ENCODE peak calls at places on chromosomes 2 and 18, in five cellular contexts. L is ovary, M is spleen, Z is A549, R is tibial nerve. U is an unnamed sample.
A peak's percentile ranks its signal among the peaks of the same experiment; 100 is the strongest.

GRCh38 chr2:202069189-202070050 is 3.6 kb upstream of the KIAA2012 start:
- DNase-seq in L (no peak), M (no peak), Z (no peak), R (no peak), U (no peak)

GRCh38 chr2:106825161-106825560 is 60.8 kb downstream of the ST6GAL2 start:
- DNase-seq in L (no peak), M (no peak), Z (peak; percentile 17), R (no peak), U (no peak)

GRCh38 chr2:149729575-149729974 is 142.0 kb upstream of the MMADHC start:
- DNase-seq in L (no peak), M (no peak), Z (no peak), R (no peak), U (no peak)

GRCh38 chr2:47227532-47228166 is 72.5 kb upstream of the STPG4 start:
- DNase-seq in L (no peak), M (no peak), Z (no peak), R (no peak), U (peak; percentile 34)

GRCh38 chr2:239249781-239250180 is 151.0 kb downstream of the HDAC4 start:
- DNase-seq in L (peak; percentile 71), M (peak; percentile 87), Z (no peak), R (no peak), U (peak; percentile 47)

GRCh38 chr18:21242141-21243040 is at the start of gene GREB1L:
- DNase-seq in L (peak; percentile 79), M (no peak), Z (peak; percentile 55), R (no peak), U (peak; percentile 53)

GRCh38 chr2:241519669-241520068 is 11.3 kb upstream of the STK25 start:
- DNase-seq in L (no peak), M (no peak), Z (no peak), R (no peak), U (no peak)

GRCh38 chr2:64698668-64699444 is 45.1 kb upstream of the SERTAD2 start:
- DNase-seq in L (no peak), M (no peak), Z (peak; percentile 70), R (no peak), U (no peak)

GRCh38 chr2:207935121-207935990 is 90.0 kb downstream of the PLEKHM3 start:
- DNase-seq in L (no peak), M (no peak), Z (no peak), R (no peak), U (no peak)

GRCh38 chr2:128667391-128667790 is 348.7 kb upstream of the HS6ST1 start:
- DNase-seq in L (no peak), M (no peak), Z (no peak), R (no peak), U (no peak)

GRCh38 chr18:39421319-39421718 is 1855.7 kb upstream of the CELF4 start:
- DNase-seq in L (no peak), M (no peak), Z (no peak), R (no peak), U (no peak)

GRCh38 chr2:64405476-64406406 is 48.2 kb upstream of the LGALSL start:
- DNase-seq in L (no peak), M (no peak), Z (no peak), R (peak; percentile 45), U (no peak)

GRCh38 chr2:209579236-209579749 is 155.4 kb downstream of the MAP2 start:
- DNase-seq in L (peak; percentile 16), M (no peak), Z (no peak), R (no peak), U (peak; percentile 83)

GRCh38 chr2:80120866-80121265 is 183.7 kb downstream of the LRRTM1 start:
- DNase-seq in L (no peak), M (no peak), Z (no peak), R (no peak), U (no peak)

GRCh38 chr2:20350105-20350712 is 435 bp downstream of the PUM2 start:
- DNase-seq in L (peak; percentile 71), M (peak; percentile 93), Z (no peak), R (no peak), U (peak; percentile 14)

GRCh38 chr2:161207941-161208340 is 47.7 kb downstream of the TANK start:
- DNase-seq in L (no peak), M (no peak), Z (no peak), R (no peak), U (no peak)

GRCh38 chr2:2586961-2587360 is 255.9 kb upstream of the MYT1L start:
- DNase-seq in L (no peak), M (no peak), Z (no peak), R (no peak), U (no peak)

GRCh38 chr18:63444567-63444966 is 22.3 kb upstream of the VPS4B start:
- DNase-seq in L (no peak), M (no peak), Z (peak; percentile 33), R (no peak), U (no peak)

GRCh38 chr2:110834134-110834827 is 101.9 kb downstream of the ACOXL start:
- DNase-seq in L (no peak), M (no peak), Z (no peak), R (no peak), U (no peak)

GRCh38 chr2:167336213-167336612 is 447.9 kb downstream of the XIRP2 start:
- DNase-seq in L (no peak), M (no peak), Z (no peak), R (no peak), U (no peak)

GRCh38 chr2:209834767-209835166 is 63.1 kb downstream of the UNC80 start:
- DNase-seq in L (no peak), M (no peak), Z (no peak), R (no peak), U (no peak)

GRCh38 chr2:62352031-62352430 is 154.0 kb downstream of the TMEM17 start:
- DNase-seq in L (no peak), M (no peak), Z (no peak), R (no peak), U (no peak)

GRCh38 chr2:215392687-215393270 is 43.1 kb downstream of the FN1 start:
- DNase-seq in L (no peak), M (no peak), Z (no peak), R (no peak), U (no peak)

GRCh38 chr2:215395687-215396460 is 40.0 kb downstream of the FN1 start:
- DNase-seq in L (no peak), M (no peak), Z (no peak), R (no peak), U (no peak)

GRCh38 chr2:215396595-215397313 is 39.1 kb downstream of the FN1 start:
- DNase-seq in L (no peak), M (no peak), Z (no peak), R (no peak), U (no peak)

GRCh38 chr2:215392164-215392563 is 43.7 kb downstream of the FN1 start:
- DNase-seq in L (no peak), M (no peak), Z (no peak), R (no peak), U (no peak)

DNA sequence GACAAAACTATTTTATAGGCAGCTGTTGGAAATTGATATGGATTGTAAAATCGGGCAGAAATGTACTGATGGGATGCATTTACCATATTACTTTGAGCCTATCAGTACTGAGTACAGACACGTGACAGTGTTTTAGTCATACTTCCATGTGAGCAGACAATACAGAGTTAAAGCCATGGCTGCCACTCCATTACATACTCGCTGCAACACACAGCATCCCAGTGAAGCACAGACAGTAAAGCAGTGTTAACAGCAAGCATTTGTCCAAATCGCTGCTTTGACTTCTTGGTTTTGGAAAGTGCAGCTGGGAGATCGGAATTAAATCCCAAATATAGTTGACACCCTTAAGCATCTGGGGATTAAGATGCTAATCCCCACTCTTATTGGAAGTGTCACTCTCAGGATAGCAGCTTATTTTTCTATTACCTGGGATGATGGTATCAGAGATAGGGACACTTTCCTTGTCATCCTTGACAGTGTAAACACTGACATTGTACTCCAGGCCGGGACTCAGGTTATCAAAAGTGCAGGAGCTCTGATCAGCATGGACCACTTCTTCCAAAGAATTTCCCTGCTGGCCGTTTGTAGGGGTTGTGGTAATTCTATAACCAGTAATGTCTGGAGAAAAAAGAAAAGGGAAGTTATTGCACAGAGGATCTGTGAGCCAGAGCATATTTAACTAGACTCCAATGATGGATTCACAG is 41.6 kb downstream of the FN1 start:
- DNase-seq in L (no peak), M (no peak), Z (no peak), R (no peak), U (no peak)
- H3K27ac ChIP-seq in L (no peak overlapping the region), M (no peak overlapping the region), Z (no peak overlapping the region), R (no peak overlapping the region), U (no peak overlapping the region)

GRCh38 chr2:10028988-10029874 is 14.1 kb upstream of the KLF11 start:
- DNase-seq in L (no peak), M (peak; percentile 94), Z (no peak), R (no peak), U (no peak)
- TF ChIP-seq CTCF in L (no peak), M (no peak), Z (no peak), R (no peak), U (no peak)

DNA sequence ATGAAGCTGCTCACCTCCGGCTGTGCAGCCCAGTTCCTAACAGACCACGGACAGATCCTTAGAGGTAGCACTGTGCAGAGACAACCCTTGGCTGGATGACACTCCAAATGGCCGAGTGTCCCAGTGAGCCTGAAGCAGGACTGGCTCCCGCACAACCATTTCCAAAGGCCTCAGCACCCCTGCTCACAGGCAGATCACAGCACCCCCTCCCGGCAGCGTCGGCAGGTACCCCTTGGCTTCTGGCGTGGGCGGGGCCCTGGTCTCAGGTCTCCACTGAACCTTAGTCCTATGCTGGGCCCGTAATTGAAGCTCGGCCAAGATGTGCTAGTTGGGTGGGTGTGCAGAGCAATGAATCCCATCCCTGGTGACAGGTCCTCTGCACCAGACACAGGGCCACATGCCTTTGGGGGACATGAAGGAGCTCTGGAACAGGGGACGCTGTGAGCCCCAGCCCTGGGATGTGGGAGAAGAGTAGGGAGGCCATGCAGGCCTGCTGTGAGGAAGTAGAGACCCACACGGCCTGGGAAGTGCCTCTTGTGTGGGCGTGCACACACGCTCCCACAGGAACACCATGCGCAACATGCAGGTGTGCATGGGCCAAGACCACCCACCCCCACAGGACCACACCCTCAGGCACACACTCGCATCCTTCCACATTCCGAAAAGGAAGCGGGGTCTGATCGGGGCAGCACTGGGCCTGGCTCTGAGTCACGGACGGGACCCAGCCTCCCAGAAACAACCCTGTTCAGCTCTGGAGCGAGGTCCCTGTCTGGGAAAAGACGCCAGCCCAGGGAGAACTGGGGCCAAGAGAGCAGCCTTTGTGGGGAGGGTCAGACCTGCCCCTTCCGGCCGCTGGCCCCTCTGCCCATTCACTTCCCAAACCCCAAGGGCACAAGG is 2.8 kb downstream of the DUSP2 start:
- DNase-seq in L (peak; percentile 13), M (peak; percentile 84), Z (no peak), R (no peak), U (no peak)
- H3K4me3 ChIP-seq in L (no peak overlapping the region), M (peak overlapping the region; percentile 58), Z (no peak overlapping the region), R (no peak overlapping the region), U (no peak overlapping the region)

GRCh38 chr2:45895477-45895876 is 244.0 kb downstream of the PRKCE start:
- DNase-seq in L (no peak), M (no peak), Z (no peak), R (no peak), U (no peak)
- H3K27ac ChIP-seq in L (no peak overlapping the region), M (no peak overlapping the region), Z (no peak overlapping the region), R (no peak overlapping the region), U (no peak overlapping the region)

GRCh38 chr2:16165518-16166326 is 225.4 kb downstream of the MYCN start:
- DNase-seq in L (no peak), M (no peak), Z (no peak), R (no peak), U (no peak)
- TF ChIP-seq CTCF in L (no peak), M (no peak), Z (no peak), R (no peak), U (no peak)